ENCODE peak calls at places on chromosomes 13 and 19, in ten cellular contexts. One of them, this sample, is unnamed.

GRCh38 chr19:2476451-2477140 is 669 bp downstream of the GADD45B start:
- DNase-seq in astrocyte: peak; percentile 60
- DNase-seq in heart right ventricle: peak; percentile 54
- DNase-seq in ovary: peak; percentile 62
- DNase-seq in psoas muscle: peak; percentile 66
- DNase-seq in keratinocyte: no peak
- DNase-seq in fibroblast of lung: no peak
- DNase-seq in transverse colon: peak; percentile 67
- DNase-seq in stomach: peak; percentile 45
- DNase-seq in esophagus squamous epithelium: no peak
- DNase-seq in this sample: peak; percentile 41

GRCh38 chr13:51221674-51222509 is at the start of gene FAM124A:
- DNase-seq in stomach: peak; percentile 57
- DNase-seq in psoas muscle: peak; percentile 59
- DNase-seq in esophagus squamous epithelium: no peak
- DNase-seq in keratinocyte: no peak
- DNase-seq in ovary: peak; percentile 51
- DNase-seq in transverse colon: peak; percentile 53
- DNase-seq in fibroblast of lung: peak; percentile 20
- DNase-seq in heart right ventricle: peak; percentile 36
- DNase-seq in astrocyte: no peak
- DNase-seq in this sample: no peak

GRCh38 chr19:47437500-47437899 is 18.2 kb upstream of the MEIS3 start:
- DNase-seq in ovary: no peak
- DNase-seq in psoas muscle: no peak
- DNase-seq in heart right ventricle: no peak
- DNase-seq in fibroblast of lung: no peak
- DNase-seq in astrocyte: no peak
- DNase-seq in transverse colon: no peak
- DNase-seq in stomach: no peak
- DNase-seq in keratinocyte: no peak
- DNase-seq in esophagus squamous epithelium: no peak
- DNase-seq in this sample: no peak

GRCh38 chr13:78806457-78806856 is 147.5 kb upstream of the OBI1 start:
- DNase-seq in psoas muscle: no peak
- DNase-seq in fibroblast of lung: no peak
- DNase-seq in stomach: no peak
- DNase-seq in astrocyte: no peak
- DNase-seq in transverse colon: no peak
- DNase-seq in ovary: no peak
- DNase-seq in esophagus squamous epithelium: no peak
- DNase-seq in keratinocyte: no peak
- DNase-seq in heart right ventricle: no peak
- DNase-seq in this sample: no peak

GRCh38 chr19:51663650-51664049 is 17.0 kb upstream of the SIGLEC14 start:
- DNase-seq in transverse colon: no peak
- DNase-seq in astrocyte: no peak
- DNase-seq in ovary: no peak
- DNase-seq in heart right ventricle: no peak
- DNase-seq in psoas muscle: no peak
- DNase-seq in keratinocyte: no peak
- DNase-seq in stomach: no peak
- DNase-seq in fibroblast of lung: no peak
- DNase-seq in esophagus squamous epithelium: no peak
- DNase-seq in this sample: no peak

GRCh38 chr13:74227476-74228158 is 93.4 kb upstream of the KLF12 start:
- DNase-seq in astrocyte: no peak
- DNase-seq in fibroblast of lung: no peak
- DNase-seq in keratinocyte: no peak
- DNase-seq in heart right ventricle: no peak
- DNase-seq in ovary: no peak
- DNase-seq in esophagus squamous epithelium: no peak
- DNase-seq in psoas muscle: no peak
- DNase-seq in stomach: no peak
- DNase-seq in transverse colon: no peak
- DNase-seq in this sample: no peak

GRCh38 chr19:36497001-36497400 is 7.6 kb upstream of the ZNF566 start:
- DNase-seq in stomach: no peak
- DNase-seq in transverse colon: no peak
- DNase-seq in astrocyte: no peak
- DNase-seq in fibroblast of lung: no peak
- DNase-seq in psoas muscle: no peak
- DNase-seq in esophagus squamous epithelium: no peak
- DNase-seq in heart right ventricle: no peak
- DNase-seq in ovary: no peak
- DNase-seq in keratinocyte: no peak
- DNase-seq in this sample: no peak

GRCh38 chr13:97058896-97059295 is 64.6 kb upstream of the OXGR1 start:
- DNase-seq in transverse colon: no peak
- DNase-seq in astrocyte: no peak
- DNase-seq in keratinocyte: no peak
- DNase-seq in esophagus squamous epithelium: no peak
- DNase-seq in stomach: no peak
- DNase-seq in heart right ventricle: no peak
- DNase-seq in fibroblast of lung: peak; percentile 6
- DNase-seq in psoas muscle: no peak
- DNase-seq in ovary: no peak
- DNase-seq in this sample: no peak

GRCh38 chr19:46963093-46963734 is 56.4 kb upstream of the NPAS1 start:
- DNase-seq in stomach: no peak
- DNase-seq in esophagus squamous epithelium: no peak
- DNase-seq in fibroblast of lung: peak; percentile 69
- DNase-seq in transverse colon: no peak
- DNase-seq in heart right ventricle: no peak
- DNase-seq in astrocyte: peak; percentile 96
- DNase-seq in keratinocyte: no peak
- DNase-seq in ovary: no peak
- DNase-seq in psoas muscle: no peak
- DNase-seq in this sample: no peak

GRCh38 chr13:76903544-76904162 is 17.4 kb upstream of the KCTD12 start:
- DNase-seq in ovary: peak; percentile 69
- DNase-seq in astrocyte: peak; percentile 46
- DNase-seq in fibroblast of lung: peak; percentile 85
- DNase-seq in keratinocyte: peak; percentile 41
- DNase-seq in transverse colon: peak; percentile 65
- DNase-seq in esophagus squamous epithelium: no peak
- DNase-seq in heart right ventricle: peak; percentile 70
- DNase-seq in stomach: peak; percentile 69
- DNase-seq in psoas muscle: no peak
- DNase-seq in this sample: peak; percentile 27

GRCh38 chr13:26254583-26255102 is 714 bp downstream of the CDK8 start:
- DNase-seq in ovary: peak; percentile 42
- DNase-seq in fibroblast of lung: peak; percentile 33
- DNase-seq in astrocyte: peak; percentile 43
- DNase-seq in esophagus squamous epithelium: peak; percentile 18
- DNase-seq in stomach: peak; percentile 73
- DNase-seq in heart right ventricle: peak; percentile 44
- DNase-seq in psoas muscle: peak; percentile 75
- DNase-seq in keratinocyte: no peak
- DNase-seq in transverse colon: peak; percentile 69
- DNase-seq in this sample: peak; percentile 38

GRCh38 chr19:663682-664117 is 686 bp upstream of the RNF126 start:
- DNase-seq in heart right ventricle: no peak
- DNase-seq in stomach: no peak
- DNase-seq in esophagus squamous epithelium: no peak
- DNase-seq in astrocyte: peak; percentile 16
- DNase-seq in keratinocyte: no peak
- DNase-seq in fibroblast of lung: no peak
- DNase-seq in ovary: no peak
- DNase-seq in transverse colon: no peak
- DNase-seq in psoas muscle: no peak
- DNase-seq in this sample: no peak
- H3K4me1 ChIP-seq in heart right ventricle: peaks cover 46% of the 10 kb centered on the region
- H3K4me1 ChIP-seq in stomach: peaks cover 52% of the 10 kb centered on the region
- H3K4me1 ChIP-seq in esophagus squamous epithelium: peaks cover 57% of the 10 kb centered on the region
- H3K4me1 ChIP-seq in astrocyte: peaks cover 30% of the 10 kb centered on the region
- H3K4me1 ChIP-seq in keratinocyte: peaks cover 43% of the 10 kb centered on the region
- H3K4me1 ChIP-seq in fibroblast of lung: peaks cover 4% of the 10 kb centered on the region
- H3K4me1 ChIP-seq in ovary: peaks cover 26% of the 10 kb centered on the region
- H3K4me1 ChIP-seq in transverse colon: peaks cover 49% of the 10 kb centered on the region
- H3K4me1 ChIP-seq in psoas muscle: peaks cover 45% of the 10 kb centered on the region
- H3K4me1 ChIP-seq in this sample: peaks cover 32% of the 10 kb centered on the region

DNA sequence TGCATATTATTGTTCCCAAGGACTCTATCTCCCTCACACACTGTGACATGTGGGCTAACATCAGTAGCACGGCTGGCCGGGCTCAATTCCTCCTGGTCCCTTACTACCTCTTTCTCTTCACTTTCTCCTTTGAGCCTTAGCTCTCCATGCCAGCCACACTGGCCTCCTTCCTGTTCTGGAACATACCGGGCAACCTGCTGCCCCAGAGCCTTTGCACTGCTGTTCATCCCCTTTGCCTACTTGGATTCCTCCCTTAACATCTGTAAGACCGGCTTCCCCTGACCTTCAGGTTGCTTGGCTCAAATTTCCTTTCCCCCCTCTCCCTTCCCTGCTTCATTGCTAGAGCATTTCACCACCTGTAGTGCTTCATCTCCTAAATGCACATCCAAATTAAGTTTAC is 17.1 kb downstream of the IRS2 start:
- DNase-seq in esophagus squamous epithelium: no peak
- DNase-seq in heart right ventricle: no peak
- DNase-seq in fibroblast of lung: no peak
- DNase-seq in psoas muscle: no peak
- DNase-seq in stomach: no peak
- DNase-seq in ovary: no peak
- DNase-seq in transverse colon: no peak
- DNase-seq in keratinocyte: no peak
- DNase-seq in astrocyte: no peak
- DNase-seq in this sample: no peak
- H3K4me3 ChIP-seq in esophagus squamous epithelium: no peak overlapping the region
- H3K4me3 ChIP-seq in heart right ventricle: no peak overlapping the region
- H3K4me3 ChIP-seq in fibroblast of lung: no peak overlapping the region
- H3K4me3 ChIP-seq in psoas muscle: no peak overlapping the region
- H3K4me3 ChIP-seq in stomach: no peak overlapping the region
- H3K4me3 ChIP-seq in ovary: no peak overlapping the region
- H3K4me3 ChIP-seq in transverse colon: no peak overlapping the region
- H3K4me3 ChIP-seq in keratinocyte: no peak overlapping the region
- H3K4me3 ChIP-seq in astrocyte: no peak overlapping the region
- H3K4me3 ChIP-seq in this sample: no peak overlapping the region

GRCh38 chr13:98488736-98489135 is 88.2 kb downstream of the STK24 start:
- DNase-seq in astrocyte: no peak
- DNase-seq in ovary: no peak
- DNase-seq in stomach: no peak
- DNase-seq in heart right ventricle: no peak
- DNase-seq in transverse colon: no peak
- DNase-seq in esophagus squamous epithelium: no peak
- DNase-seq in keratinocyte: no peak
- DNase-seq in fibroblast of lung: no peak
- DNase-seq in psoas muscle: no peak
- DNase-seq in this sample: no peak

GRCh38 chr13:98487522-98487921 is 89.4 kb downstream of the STK24 start:
- DNase-seq in keratinocyte: no peak
- DNase-seq in fibroblast of lung: no peak
- DNase-seq in heart right ventricle: no peak
- DNase-seq in esophagus squamous epithelium: no peak
- DNase-seq in transverse colon: no peak
- DNase-seq in stomach: no peak
- DNase-seq in astrocyte: no peak
- DNase-seq in psoas muscle: no peak
- DNase-seq in ovary: no peak
- DNase-seq in this sample: no peak

GRCh38 chr13:98490195-98490771 is 86.6 kb downstream of the STK24 start:
- DNase-seq in transverse colon: no peak
- DNase-seq in heart right ventricle: no peak
- DNase-seq in keratinocyte: no peak
- DNase-seq in esophagus squamous epithelium: no peak
- DNase-seq in astrocyte: no peak
- DNase-seq in psoas muscle: no peak
- DNase-seq in fibroblast of lung: no peak
- DNase-seq in stomach: no peak
- DNase-seq in ovary: no peak
- DNase-seq in this sample: no peak

GRCh38 chr13:98490866-98491265 is 86.0 kb downstream of the STK24 start:
- DNase-seq in transverse colon: no peak
- DNase-seq in psoas muscle: no peak
- DNase-seq in keratinocyte: no peak
- DNase-seq in ovary: no peak
- DNase-seq in fibroblast of lung: no peak
- DNase-seq in esophagus squamous epithelium: no peak
- DNase-seq in heart right ventricle: no peak
- DNase-seq in astrocyte: no peak
- DNase-seq in stomach: no peak
- DNase-seq in this sample: no peak

DNA sequence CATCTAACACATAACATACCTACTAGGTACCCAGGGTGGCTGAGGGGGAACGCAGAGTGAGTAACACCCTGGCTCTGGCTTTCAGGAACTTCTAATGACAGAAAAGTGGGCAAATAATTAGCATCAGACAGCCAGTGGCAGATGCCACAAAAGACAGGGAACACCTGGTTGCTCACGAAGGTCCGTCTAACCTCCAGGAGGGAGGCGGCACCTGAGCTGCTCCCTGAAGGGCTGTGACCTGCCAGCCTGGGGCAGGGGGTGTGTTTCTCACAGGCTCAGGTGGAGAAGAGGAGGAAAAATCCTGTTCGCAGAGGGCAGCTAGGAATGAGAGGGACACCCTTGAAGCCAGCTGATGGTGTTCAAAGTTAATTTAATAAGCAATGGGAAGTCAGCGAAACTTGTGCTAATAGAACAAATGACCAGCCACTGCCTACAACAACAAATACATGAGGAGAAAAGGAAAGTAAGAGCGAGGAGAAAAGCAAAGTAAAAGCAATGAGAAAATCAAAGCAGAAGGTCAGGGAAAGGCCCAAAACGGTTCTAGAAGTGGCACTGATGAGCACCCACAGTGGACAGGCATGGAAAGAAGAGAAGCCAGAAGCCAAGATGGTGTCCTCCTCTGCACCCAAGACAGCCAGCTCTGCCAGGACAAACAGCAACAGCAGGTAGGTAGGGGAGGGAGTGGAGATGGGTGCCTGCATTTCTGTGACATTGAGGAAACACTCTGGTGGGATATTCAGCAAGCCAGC is 87.3 kb downstream of the STK24 start:
- DNase-seq in esophagus squamous epithelium: no peak
- DNase-seq in fibroblast of lung: no peak
- DNase-seq in transverse colon: no peak
- DNase-seq in stomach: no peak
- DNase-seq in keratinocyte: no peak
- DNase-seq in astrocyte: no peak
- DNase-seq in psoas muscle: no peak
- DNase-seq in ovary: no peak
- DNase-seq in heart right ventricle: no peak
- DNase-seq in this sample: no peak
- H3K4me1 ChIP-seq in esophagus squamous epithelium: peaks cover 93% of the 10 kb centered on the region
- H3K4me1 ChIP-seq in fibroblast of lung: peaks cover 9% of the 10 kb centered on the region
- H3K4me1 ChIP-seq in transverse colon: peaks cover 42% of the 10 kb centered on the region
- H3K4me1 ChIP-seq in stomach: peaks cover 57% of the 10 kb centered on the region
- H3K4me1 ChIP-seq in keratinocyte: peaks cover 21% of the 10 kb centered on the region
- H3K4me1 ChIP-seq in astrocyte: peaks cover 28% of the 10 kb centered on the region
- H3K4me1 ChIP-seq in psoas muscle: peaks cover 38% of the 10 kb centered on the region
- H3K4me1 ChIP-seq in ovary: peaks cover 9% of the 10 kb centered on the region
- H3K4me1 ChIP-seq in heart right ventricle: peaks cover 58% of the 10 kb centered on the region
- H3K4me1 ChIP-seq in this sample: peaks cover 35% of the 10 kb centered on the region

DNA sequence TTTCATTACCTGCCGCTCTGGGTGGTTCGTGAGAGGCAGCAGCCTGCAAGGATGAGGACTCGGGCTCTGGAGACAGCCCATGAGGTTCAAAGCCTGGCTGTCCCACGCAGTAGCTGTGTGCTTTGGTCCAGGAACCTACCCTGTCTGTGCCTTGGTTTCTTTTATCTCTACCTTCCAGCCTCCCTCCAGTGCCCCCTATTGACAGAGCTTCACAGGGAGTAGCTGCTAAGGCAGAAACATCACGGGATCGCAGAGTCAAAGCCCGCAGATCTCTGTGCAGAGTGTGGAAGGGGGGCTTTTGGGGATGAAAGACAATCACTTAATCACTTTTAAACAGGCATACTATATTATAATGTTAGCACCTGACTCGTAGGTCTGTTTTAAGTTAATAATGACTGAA is 16.2 kb downstream of the ZNF71 start:
- DNase-seq in fibroblast of lung: no peak
- DNase-seq in stomach: no peak
- DNase-seq in esophagus squamous epithelium: no peak
- DNase-seq in psoas muscle: no peak
- DNase-seq in astrocyte: no peak
- DNase-seq in transverse colon: no peak
- DNase-seq in ovary: no peak
- DNase-seq in keratinocyte: no peak
- DNase-seq in heart right ventricle: no peak
- DNase-seq in this sample: no peak
- H3K4me3 ChIP-seq in fibroblast of lung: no peak overlapping the region
- H3K4me3 ChIP-seq in stomach: no peak overlapping the region
- H3K4me3 ChIP-seq in esophagus squamous epithelium: no peak overlapping the region
- H3K4me3 ChIP-seq in psoas muscle: no peak overlapping the region
- H3K4me3 ChIP-seq in astrocyte: no peak overlapping the region
- H3K4me3 ChIP-seq in transverse colon: no peak overlapping the region
- H3K4me3 ChIP-seq in ovary: no peak overlapping the region
- H3K4me3 ChIP-seq in keratinocyte: no peak overlapping the region
- H3K4me3 ChIP-seq in heart right ventricle: no peak overlapping the region
- H3K4me3 ChIP-seq in this sample: no peak overlapping the region

This sample was measured in effector memory CD4-positive, alpha-beta T cell.